ENCODE peak calls at places on chromosomes 13 and 19, in ten cellular contexts. One of them, this sample, is unnamed.

GRCh38 chr13:73372691-73373627 is 314.2 kb downstream of the KLF5 start:
- DNase-seq in breast epithelium: no peak
- DNase-seq in heart left ventricle: no peak
- DNase-seq in GM10248: no peak
- DNase-seq in mesothelial cell of epicardium: no peak
- DNase-seq in glutamatergic neuron: no peak
- DNase-seq in tibial nerve: no peak
- DNase-seq in brain microvascular endothelial cell: no peak
- DNase-seq in gastrocnemius medialis: no peak
- DNase-seq in mucosa of descending colon: no peak
- DNase-seq in this sample: no peak

GRCh38 chr19:51514866-51515481 is 13.4 kb upstream of the SIGLEC12 start:
- DNase-seq in breast epithelium: no peak
- DNase-seq in heart left ventricle: no peak
- DNase-seq in GM10248: peak
- DNase-seq in mesothelial cell of epicardium: no peak
- DNase-seq in glutamatergic neuron: no peak
- DNase-seq in tibial nerve: no peak
- DNase-seq in brain microvascular endothelial cell: peak
- DNase-seq in gastrocnemius medialis: no peak
- DNase-seq in mucosa of descending colon: peak
- DNase-seq in this sample: peak

GRCh38 chr13:46831588-46832194 is 34.7 kb upstream of the ESD start:
- DNase-seq in breast epithelium: no peak
- DNase-seq in heart left ventricle: no peak
- DNase-seq in GM10248: peak
- DNase-seq in mesothelial cell of epicardium: peak
- DNase-seq in glutamatergic neuron: peak
- DNase-seq in tibial nerve: no peak
- DNase-seq in brain microvascular endothelial cell: peak
- DNase-seq in gastrocnemius medialis: no peak
- DNase-seq in mucosa of descending colon: peak
- DNase-seq in this sample: peak

GRCh38 chr13:90622547-90622946 is 724.9 kb upstream of the MIR17HG start:
- DNase-seq in breast epithelium: no peak
- DNase-seq in heart left ventricle: no peak
- DNase-seq in GM10248: no peak
- DNase-seq in mesothelial cell of epicardium: no peak
- DNase-seq in glutamatergic neuron: no peak
- DNase-seq in tibial nerve: no peak
- DNase-seq in brain microvascular endothelial cell: no peak
- DNase-seq in gastrocnemius medialis: no peak
- DNase-seq in mucosa of descending colon: no peak
- DNase-seq in this sample: no peak

GRCh38 chr13:81395368-81395767 is 1054.4 kb upstream of the SPRY2 start:
- DNase-seq in breast epithelium: no peak
- DNase-seq in heart left ventricle: no peak
- DNase-seq in GM10248: no peak
- DNase-seq in mesothelial cell of epicardium: no peak
- DNase-seq in glutamatergic neuron: peak
- DNase-seq in tibial nerve: no peak
- DNase-seq in brain microvascular endothelial cell: no peak
- DNase-seq in gastrocnemius medialis: no peak
- DNase-seq in mucosa of descending colon: peak
- DNase-seq in this sample: peak

GRCh38 chr19:23075031-23075733 is 41.6 kb upstream of the ZNF730 start:
- DNase-seq in breast epithelium: no peak
- DNase-seq in heart left ventricle: peak
- DNase-seq in GM10248: peak
- DNase-seq in mesothelial cell of epicardium: peak
- DNase-seq in glutamatergic neuron: peak
- DNase-seq in tibial nerve: no peak
- DNase-seq in brain microvascular endothelial cell: peak
- DNase-seq in gastrocnemius medialis: no peak
- DNase-seq in mucosa of descending colon: peak
- DNase-seq in this sample: peak

GRCh38 chr19:19628499-19629134 is 597 bp upstream of the LPAR2 start:
- DNase-seq in breast epithelium: peak
- DNase-seq in heart left ventricle: no peak
- DNase-seq in GM10248: no peak
- DNase-seq in mesothelial cell of epicardium: no peak
- DNase-seq in glutamatergic neuron: peak
- DNase-seq in tibial nerve: no peak
- DNase-seq in brain microvascular endothelial cell: peak
- DNase-seq in gastrocnemius medialis: no peak
- DNase-seq in mucosa of descending colon: peak
- DNase-seq in this sample: peak

GRCh38 chr13:50016421-50016820 is 1.2 kb downstream of the KCNRG start:
- DNase-seq in breast epithelium: no peak
- DNase-seq in heart left ventricle: no peak
- DNase-seq in GM10248: no peak
- DNase-seq in mesothelial cell of epicardium: no peak
- DNase-seq in glutamatergic neuron: no peak
- DNase-seq in tibial nerve: no peak
- DNase-seq in brain microvascular endothelial cell: peak
- DNase-seq in gastrocnemius medialis: no peak
- DNase-seq in mucosa of descending colon: no peak
- DNase-seq in this sample: no peak

DNA sequence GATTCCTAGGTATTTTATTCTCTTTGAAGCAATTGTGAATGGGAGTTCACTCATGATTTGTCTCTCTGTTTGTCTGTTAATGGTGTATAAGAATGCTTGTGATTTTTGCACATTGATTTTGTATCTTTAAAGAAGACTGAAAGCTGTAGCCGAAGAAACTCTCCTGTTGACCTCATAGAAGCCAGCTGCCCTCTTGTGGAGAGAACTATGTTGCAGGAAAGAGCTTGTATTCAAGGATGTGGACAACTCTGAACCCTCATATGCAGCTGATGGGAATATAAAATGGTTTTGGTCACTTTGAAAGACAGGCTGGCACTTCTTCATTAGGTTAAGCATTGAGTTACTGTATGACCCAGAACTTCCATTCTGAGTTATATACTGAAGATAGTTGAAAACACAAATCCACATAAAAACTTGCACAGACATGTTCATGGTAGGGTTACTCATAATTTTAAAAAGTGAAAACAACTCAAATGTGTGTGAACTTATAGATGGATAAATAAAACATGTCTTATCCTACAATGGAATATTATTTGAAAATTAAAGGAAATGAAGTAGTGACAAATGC is 65.8 kb upstream of the SLITRK6 start:
- DNase-seq in breast epithelium: no peak
- DNase-seq in heart left ventricle: no peak
- DNase-seq in GM10248: no peak
- DNase-seq in mesothelial cell of epicardium: no peak
- DNase-seq in glutamatergic neuron: no peak
- DNase-seq in tibial nerve: no peak
- DNase-seq in brain microvascular endothelial cell: peak
- DNase-seq in gastrocnemius medialis: no peak
- DNase-seq in mucosa of descending colon: peak
- DNase-seq in this sample: peak
- TF ChIP-seq CTCF in breast epithelium: no peak
- TF ChIP-seq CTCF in heart left ventricle: no peak
- TF ChIP-seq CTCF in GM10248: no peak
- TF ChIP-seq CTCF in mesothelial cell of epicardium: peak
- TF ChIP-seq CTCF in glutamatergic neuron: peak
- TF ChIP-seq CTCF in tibial nerve: no peak
- TF ChIP-seq CTCF in brain microvascular endothelial cell: peak
- TF ChIP-seq CTCF in gastrocnemius medialis: no peak
- TF ChIP-seq CTCF in mucosa of descending colon: no peak
- TF ChIP-seq CTCF in this sample: peak

GRCh38 chr13:22103046-22103445 is 432.2 kb downstream of the FGF9 start:
- DNase-seq in breast epithelium: no peak
- DNase-seq in heart left ventricle: no peak
- DNase-seq in GM10248: no peak
- DNase-seq in mesothelial cell of epicardium: no peak
- DNase-seq in glutamatergic neuron: no peak
- DNase-seq in tibial nerve: no peak
- DNase-seq in brain microvascular endothelial cell: no peak
- DNase-seq in gastrocnemius medialis: no peak
- DNase-seq in mucosa of descending colon: peak
- DNase-seq in this sample: no peak

GRCh38 chr13:22107549-22107948 is 436.7 kb downstream of the FGF9 start:
- DNase-seq in breast epithelium: no peak
- DNase-seq in heart left ventricle: no peak
- DNase-seq in GM10248: no peak
- DNase-seq in mesothelial cell of epicardium: no peak
- DNase-seq in glutamatergic neuron: no peak
- DNase-seq in tibial nerve: no peak
- DNase-seq in brain microvascular endothelial cell: no peak
- DNase-seq in gastrocnemius medialis: no peak
- DNase-seq in mucosa of descending colon: peak
- DNase-seq in this sample: no peak

GRCh38 chr13:22106058-22106457 is 435.2 kb downstream of the FGF9 start:
- DNase-seq in breast epithelium: no peak
- DNase-seq in heart left ventricle: no peak
- DNase-seq in GM10248: no peak
- DNase-seq in mesothelial cell of epicardium: no peak
- DNase-seq in glutamatergic neuron: no peak
- DNase-seq in tibial nerve: no peak
- DNase-seq in brain microvascular endothelial cell: no peak
- DNase-seq in gastrocnemius medialis: no peak
- DNase-seq in mucosa of descending colon: no peak
- DNase-seq in this sample: no peak

GRCh38 chr13:22103628-22104027 is 432.8 kb downstream of the FGF9 start:
- DNase-seq in breast epithelium: no peak
- DNase-seq in heart left ventricle: no peak
- DNase-seq in GM10248: no peak
- DNase-seq in mesothelial cell of epicardium: no peak
- DNase-seq in glutamatergic neuron: no peak
- DNase-seq in tibial nerve: no peak
- DNase-seq in brain microvascular endothelial cell: no peak
- DNase-seq in gastrocnemius medialis: no peak
- DNase-seq in mucosa of descending colon: no peak
- DNase-seq in this sample: no peak

DNA sequence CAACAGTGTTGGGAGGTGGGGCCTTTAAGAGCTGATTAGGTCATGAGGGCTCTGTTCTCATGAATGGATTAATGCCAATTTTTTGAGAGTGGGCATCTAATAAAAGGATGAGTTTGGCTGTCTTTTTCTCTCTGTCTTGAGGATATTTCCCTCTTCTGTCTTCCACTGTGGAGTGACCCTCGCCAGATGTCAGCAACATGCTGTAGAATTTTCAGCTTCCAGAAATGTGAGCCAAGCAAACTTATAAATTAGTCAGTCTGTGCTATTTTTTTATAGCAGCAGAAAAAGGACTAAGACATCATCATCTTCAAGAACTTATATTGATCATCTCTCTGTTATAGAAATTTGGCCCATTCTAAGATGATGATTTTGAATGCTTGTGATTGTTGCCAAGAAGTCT is 431.4 kb downstream of the FGF9 start:
- DNase-seq in breast epithelium: no peak
- DNase-seq in heart left ventricle: no peak
- DNase-seq in GM10248: no peak
- DNase-seq in mesothelial cell of epicardium: no peak
- DNase-seq in glutamatergic neuron: no peak
- DNase-seq in tibial nerve: no peak
- DNase-seq in brain microvascular endothelial cell: no peak
- DNase-seq in gastrocnemius medialis: no peak
- DNase-seq in mucosa of descending colon: no peak
- DNase-seq in this sample: no peak
- TF ChIP-seq CTCF in breast epithelium: no peak
- TF ChIP-seq CTCF in heart left ventricle: no peak
- TF ChIP-seq CTCF in GM10248: no peak
- TF ChIP-seq CTCF in mesothelial cell of epicardium: no peak
- TF ChIP-seq CTCF in glutamatergic neuron: no peak
- TF ChIP-seq CTCF in tibial nerve: no peak
- TF ChIP-seq CTCF in brain microvascular endothelial cell: no peak
- TF ChIP-seq CTCF in gastrocnemius medialis: no peak
- TF ChIP-seq CTCF in mucosa of descending colon: no peak
- TF ChIP-seq CTCF in this sample: no peak

GRCh38 chr13:84645196-84646071 is 763.2 kb upstream of the SLITRK1 start:
- DNase-seq in breast epithelium: no peak
- DNase-seq in heart left ventricle: no peak
- DNase-seq in GM10248: no peak
- DNase-seq in mesothelial cell of epicardium: no peak
- DNase-seq in glutamatergic neuron: no peak
- DNase-seq in tibial nerve: no peak
- DNase-seq in brain microvascular endothelial cell: no peak
- DNase-seq in gastrocnemius medialis: no peak
- DNase-seq in mucosa of descending colon: no peak
- DNase-seq in this sample: no peak
- TF ChIP-seq CTCF in breast epithelium: no peak
- TF ChIP-seq CTCF in heart left ventricle: no peak
- TF ChIP-seq CTCF in GM10248: no peak
- TF ChIP-seq CTCF in mesothelial cell of epicardium: no peak
- TF ChIP-seq CTCF in glutamatergic neuron: no peak
- TF ChIP-seq CTCF in tibial nerve: no peak
- TF ChIP-seq CTCF in brain microvascular endothelial cell: no peak
- TF ChIP-seq CTCF in gastrocnemius medialis: no peak
- TF ChIP-seq CTCF in mucosa of descending colon: no peak
- TF ChIP-seq CTCF in this sample: no peak

GRCh38 chr19:30783212-30783611 is 411.0 kb downstream of the ZNF536 start:
- DNase-seq in breast epithelium: no peak
- DNase-seq in heart left ventricle: no peak
- DNase-seq in GM10248: no peak
- DNase-seq in mesothelial cell of epicardium: no peak
- DNase-seq in glutamatergic neuron: no peak
- DNase-seq in tibial nerve: no peak
- DNase-seq in brain microvascular endothelial cell: no peak
- DNase-seq in gastrocnemius medialis: no peak
- DNase-seq in mucosa of descending colon: no peak
- DNase-seq in this sample: no peak

GRCh38 chr19:30783936-30784335 is 411.8 kb downstream of the ZNF536 start:
- DNase-seq in breast epithelium: no peak
- DNase-seq in heart left ventricle: no peak
- DNase-seq in GM10248: peak
- DNase-seq in mesothelial cell of epicardium: no peak
- DNase-seq in glutamatergic neuron: no peak
- DNase-seq in tibial nerve: no peak
- DNase-seq in brain microvascular endothelial cell: no peak
- DNase-seq in gastrocnemius medialis: no peak
- DNase-seq in mucosa of descending colon: no peak
- DNase-seq in this sample: no peak

GRCh38 chr19:30784850-30785459 is 412.8 kb downstream of the ZNF536 start:
- DNase-seq in breast epithelium: no peak
- DNase-seq in heart left ventricle: peak
- DNase-seq in GM10248: peak
- DNase-seq in mesothelial cell of epicardium: peak
- DNase-seq in glutamatergic neuron: peak
- DNase-seq in tibial nerve: peak
- DNase-seq in brain microvascular endothelial cell: peak
- DNase-seq in gastrocnemius medialis: peak
- DNase-seq in mucosa of descending colon: peak
- DNase-seq in this sample: peak

GRCh38 chr19:30788105-30788765 is 416.1 kb downstream of the ZNF536 start:
- DNase-seq in breast epithelium: no peak
- DNase-seq in heart left ventricle: no peak
- DNase-seq in GM10248: no peak
- DNase-seq in mesothelial cell of epicardium: peak
- DNase-seq in glutamatergic neuron: no peak
- DNase-seq in tibial nerve: no peak
- DNase-seq in brain microvascular endothelial cell: no peak
- DNase-seq in gastrocnemius medialis: no peak
- DNase-seq in mucosa of descending colon: no peak
- DNase-seq in this sample: no peak

DNA sequence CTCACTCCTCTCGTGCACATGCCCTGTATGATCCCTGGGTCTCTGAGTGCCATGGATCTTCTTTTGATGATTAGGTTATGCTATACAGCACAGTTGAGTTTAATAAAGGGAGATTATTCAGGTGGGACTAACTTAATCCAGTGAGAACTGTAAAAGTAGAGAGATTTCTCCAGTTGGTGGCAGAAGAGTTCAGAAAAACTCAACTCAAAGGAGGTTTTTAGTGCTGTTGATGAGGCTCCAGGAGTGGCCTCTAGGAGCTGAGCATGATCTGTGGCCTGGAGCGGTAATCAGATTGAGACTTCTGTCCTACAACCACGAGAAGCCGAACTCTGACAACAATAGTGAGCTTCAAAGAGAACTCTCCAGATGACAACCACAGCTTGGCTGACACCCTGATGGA is 413.5 kb downstream of the ZNF536 start:
- DNase-seq in breast epithelium: no peak
- DNase-seq in heart left ventricle: no peak
- DNase-seq in GM10248: no peak
- DNase-seq in mesothelial cell of epicardium: no peak
- DNase-seq in glutamatergic neuron: no peak
- DNase-seq in tibial nerve: no peak
- DNase-seq in brain microvascular endothelial cell: no peak
- DNase-seq in gastrocnemius medialis: no peak
- DNase-seq in mucosa of descending colon: no peak
- DNase-seq in this sample: no peak
- TF ChIP-seq CTCF in breast epithelium: no peak
- TF ChIP-seq CTCF in heart left ventricle: no peak
- TF ChIP-seq CTCF in GM10248: no peak
- TF ChIP-seq CTCF in mesothelial cell of epicardium: no peak
- TF ChIP-seq CTCF in glutamatergic neuron: no peak
- TF ChIP-seq CTCF in tibial nerve: no peak
- TF ChIP-seq CTCF in brain microvascular endothelial cell: no peak
- TF ChIP-seq CTCF in gastrocnemius medialis: no peak
- TF ChIP-seq CTCF in mucosa of descending colon: no peak
- TF ChIP-seq CTCF in this sample: peak